ENCODE peak calls at places on chromosomes 1 and 21, in eight cellular contexts. R is endothelial cell; Q is activated CD8-positive, alpha-beta T cell treated with anti-CD3 and anti-CD28 coated beads for 36 hours; T is dorsolateral prefrontal cortex; O is AG09319; L is AG10803; E is GM13977; K is chondrocyte. I is an unnamed sample.

GRCh38 chr1:94597701-94598100 is 56.1 kb upstream of the F3 start:
- DNase-seq in R (no peak), Q (no peak), T (no peak), O (no peak), L (peak; percentile 79), E (no peak), K (no peak), I (no peak)

GRCh38 chr21:36964832-36965719 is 1.4 kb downstream of the HLCS start:
- DNase-seq in R (no peak), Q (no peak), T (no peak), O (no peak), L (no peak), E (no peak), K (no peak), I (no peak)

GRCh38 chr1:151058682-151059341 is 610 bp downstream of the CDC42SE1 start:
- DNase-seq in R (no peak), Q (peak; percentile 39), T (no peak), O (no peak), L (peak; percentile 15), E (no peak), K (no peak), I (peak; percentile 63)

GRCh38 chr1:9842073-9842711 is 18.4 kb upstream of the CLSTN1 start:
- DNase-seq in R (no peak), Q (no peak), T (no peak), O (no peak), L (no peak), E (no peak), K (peak; percentile 56), I (no peak)

GRCh38 chr1:158075078-158075477 is 81.6 kb downstream of the KIRREL1 start:
- DNase-seq in R (no peak), Q (no peak), T (no peak), O (no peak), L (no peak), E (no peak), K (no peak), I (no peak)

GRCh38 chr1:21651214-21652042 is 17.7 kb downstream of the RAP1GAP start:
- DNase-seq in R (no peak), Q (peak; percentile 42), T (peak; percentile 53), O (no peak), L (no peak), E (peak; percentile 80), K (no peak), I (no peak)

GRCh38 chr1:245702346-245702745 is 547.6 kb downstream of the KIF26B start:
- DNase-seq in R (no peak), Q (no peak), T (no peak), O (no peak), L (no peak), E (no peak), K (peak; percentile 46), I (no peak)

GRCh38 chr1:202998836-202999750 is 8.1 kb upstream of the TMEM183A start:
- DNase-seq in R (peak; percentile 65), Q (peak; percentile 85), T (peak; percentile 34), O (peak; percentile 2), L (peak; percentile 45), E (peak; percentile 45), K (no peak), I (peak; percentile 28)

GRCh38 chr1:108010581-108010980 is 45.6 kb upstream of the VAV3 start:
- DNase-seq in R (no peak), Q (no peak), T (no peak), O (no peak), L (no peak), E (no peak), K (no peak), I (no peak)

GRCh38 chr1:173478099-173478555 is 992 bp downstream of the PRDX6 start:
- DNase-seq in R (peak; percentile 23), Q (no peak), T (peak; percentile 36), O (peak; percentile 51), L (peak; percentile 70), E (peak; percentile 20), K (no peak), I (no peak)

GRCh38 chr1:8545078-8545477 is 227.2 kb downstream of the SLC45A1 start:
- DNase-seq in R (no peak), Q (peak; percentile 39), T (no peak), O (no peak), L (no peak), E (no peak), K (no peak), I (no peak)

GRCh38 chr1:37484325-37485051 is 10.1 kb downstream of the ZC3H12A start:
- DNase-seq in R (no peak), Q (no peak), T (no peak), O (no peak), L (no peak), E (no peak), K (no peak), I (no peak)

GRCh38 chr21:37866027-37866426 is 50.2 kb downstream of the KCNJ6 start:
- DNase-seq in R (no peak), Q (no peak), T (no peak), O (no peak), L (peak; percentile 38), E (no peak), K (no peak), I (no peak)

GRCh38 chr1:108830119-108831008 is 26.5 kb downstream of the AKNAD1 start:
- DNase-seq in R (no peak), Q (no peak), T (peak; percentile 61), O (peak; percentile 76), L (peak; percentile 98), E (no peak), K (no peak), I (no peak)

GRCh38 chr1:56255516-56256181 is 323.7 kb downstream of the PLPP3 start:
- DNase-seq in R (no peak), Q (no peak), T (no peak), O (peak; percentile 83), L (peak; percentile 98), E (no peak), K (no peak), I (no peak)

GRCh38 chr21:44670642-44671432 is 4.1 kb upstream of the KRTAP12-2 start:
- DNase-seq in R (no peak), Q (no peak), T (no peak), O (no peak), L (no peak), E (no peak), K (no peak), I (no peak)

GRCh38 chr1:27713139-27713725 is 12.5 kb upstream of the FAM76A start:
- DNase-seq in R (no peak), Q (no peak), T (no peak), O (no peak), L (no peak), E (no peak), K (no peak), I (no peak)

GRCh38 chr21:41611966-41612606 is 104.1 kb upstream of the TMPRSS2 start:
- DNase-seq in R (peak; percentile 43), Q (peak; percentile 9), T (no peak), O (no peak), L (peak; percentile 42), E (peak; percentile 50), K (no peak), I (no peak)

DNA sequence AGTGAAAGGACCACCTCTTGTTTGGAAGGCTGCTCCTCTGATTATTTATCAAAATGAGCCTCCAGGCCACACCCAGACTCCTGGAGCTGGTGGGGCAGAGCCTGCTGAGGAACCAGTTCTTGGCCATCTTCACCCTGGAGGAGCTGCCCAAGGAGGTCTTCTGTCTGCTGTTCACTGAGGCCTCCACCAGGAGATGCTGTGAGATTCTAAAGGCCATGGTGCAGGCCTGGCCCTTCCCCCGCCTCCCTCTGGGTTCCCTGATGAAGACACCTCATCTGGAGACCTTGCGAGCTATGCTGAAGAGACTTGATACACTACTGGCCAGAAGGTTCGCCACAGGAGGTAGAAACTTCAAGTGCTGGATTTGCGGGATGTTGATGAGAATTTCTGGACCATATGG is 61.7 kb upstream of the GJA8 start:
- DNase-seq in R (no peak), Q (peak; percentile 41), T (no peak), O (no peak), L (peak; percentile 23), E (peak; percentile 12), K (no peak), I (no peak)
- TF ChIP-seq CTCF in R (no peak), Q (no peak), T (no peak), O (no peak), L (peak; percentile 42), E (peak; percentile 19), K (no peak), I (no peak)

DNA sequence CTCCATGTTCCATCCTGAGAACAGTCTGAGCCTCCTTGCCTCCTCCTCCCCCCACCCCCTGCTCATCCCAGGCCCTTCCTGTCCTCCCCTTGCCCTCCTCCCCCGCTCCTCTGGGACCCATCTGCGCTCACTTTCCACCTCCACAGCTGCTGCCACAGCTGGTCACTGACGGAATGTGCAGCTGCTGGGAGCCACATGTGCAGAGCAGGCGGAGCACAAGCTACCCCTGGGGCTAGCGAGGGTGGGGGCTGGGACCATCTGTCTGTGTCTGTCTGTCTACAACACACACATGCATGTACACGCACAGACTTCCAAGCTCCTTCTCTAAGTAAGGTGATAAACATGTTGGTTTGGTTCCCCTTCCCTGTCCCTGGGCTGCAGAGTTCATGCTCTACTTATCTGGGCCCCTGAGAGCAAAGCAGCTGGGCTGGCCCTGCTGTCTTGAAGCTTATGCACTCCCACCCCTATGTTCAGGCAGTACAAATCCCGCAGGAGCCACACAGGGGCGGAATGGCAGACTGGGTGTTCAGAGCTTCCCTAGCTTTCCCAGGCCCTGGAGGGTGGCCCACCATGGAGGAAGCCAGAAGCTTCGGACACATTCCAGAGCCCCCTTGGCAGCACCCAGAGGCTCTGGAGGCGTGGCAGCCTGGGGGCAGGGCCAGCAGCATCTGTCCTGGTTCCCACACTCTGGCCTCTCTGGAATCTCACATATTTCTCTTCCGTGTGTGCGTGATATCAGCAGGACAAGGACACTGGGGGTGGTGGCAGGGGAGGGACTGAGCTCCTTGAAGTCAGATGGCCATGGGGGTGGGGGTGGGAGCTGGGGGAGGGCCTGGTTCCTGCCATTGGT is 7.0 kb upstream of the HEYL start:
- DNase-seq in R (no peak), Q (no peak), T (no peak), O (peak; percentile 29), L (peak; percentile 73), E (no peak), K (no peak), I (peak; percentile 42)
- TF ChIP-seq CTCF in R (no peak), Q (no peak), T (no peak), O (no peak), L (no peak), E (no peak), K (peak; percentile 43), I (no peak)

GRCh38 chr1:168092566-168093355 is 44.0 kb downstream of the GPR161 start:
- DNase-seq in R (no peak), Q (no peak), T (no peak), O (no peak), L (peak; percentile 38), E (no peak), K (no peak), I (no peak)
- TF ChIP-seq CTCF in R (no peak), Q (no peak), T (no peak), O (peak; percentile 26), L (peak; percentile 31), E (peak; percentile 34), K (peak; percentile 63), I (peak; percentile 33)

DNA sequence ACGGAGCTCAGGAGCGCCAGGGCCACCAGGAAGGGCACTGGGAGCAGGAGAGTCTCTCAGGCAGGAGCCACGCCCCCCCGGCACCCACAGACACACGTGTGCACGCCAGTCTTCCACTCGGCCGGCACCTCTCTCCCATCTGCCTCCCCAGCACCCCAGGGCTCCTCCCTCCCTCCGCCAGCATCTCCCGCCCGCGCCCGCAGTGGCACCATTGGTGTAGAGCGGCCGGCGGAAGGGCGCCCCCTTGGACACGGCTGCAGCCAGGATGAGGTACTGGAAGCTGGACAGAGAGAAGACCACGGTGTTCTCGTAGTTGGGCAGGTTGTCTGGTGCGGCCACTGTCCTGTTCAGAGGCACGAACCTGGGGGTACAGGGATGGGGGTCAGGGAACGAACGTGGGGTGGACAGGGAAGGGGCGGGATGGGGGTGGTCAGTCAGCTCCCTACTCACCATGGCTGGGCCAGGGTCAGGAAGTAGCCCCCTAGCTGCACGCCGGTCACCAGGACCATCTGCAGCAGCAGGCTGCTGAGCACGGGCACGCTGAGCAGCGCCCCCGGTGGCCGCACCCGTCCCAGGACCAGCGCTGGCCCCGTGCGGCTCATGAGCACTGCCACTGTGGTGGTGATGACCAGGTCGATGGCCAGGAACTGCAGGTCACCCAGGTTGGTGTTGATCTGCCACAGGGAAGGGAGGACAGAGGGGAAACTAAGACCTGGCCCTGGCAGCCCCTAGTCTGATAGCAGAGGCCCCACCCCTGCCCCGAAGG is 6.4 kb upstream of the MFAP2 start:
- DNase-seq in R (peak; percentile 75), Q (no peak), T (no peak), O (no peak), L (no peak), E (no peak), K (no peak), I (no peak)
- TF ChIP-seq CTCF in R (peak; percentile 56), Q (peak; percentile 32), T (no peak), O (peak; percentile 32), L (no peak), E (peak; percentile 38), K (peak; percentile 66), I (peak; percentile 63)